ENCODE peak calls at places on chromosome 13, in six cellular contexts. N, T, Z, S, X and Q are unnamed samples.

GRCh38 chr13:42066542-42066941 is 18.1 kb downstream of the DGKH start:
- DNase-seq in S (no peak), X (no peak), T (no peak), Z (no peak), N (no peak), Q (no peak)

GRCh38 chr13:40878321-40878720 is 88.9 kb downstream of the SLC25A15 start:
- DNase-seq in N (peak; percentile 40), S (no peak), T (no peak), X (no peak), Z (no peak), Q (no peak)

GRCh38 chr13:67139551-67139950 is 90.6 kb downstream of the PCDH9 start:
- DNase-seq in X (no peak), S (no peak), Z (no peak), T (no peak), N (no peak), Q (no peak)

GRCh38 chr13:77565635-77566034 is 30.1 kb downstream of the SCEL start:
- DNase-seq in S (no peak), T (no peak), X (no peak), N (peak; percentile 16), Z (no peak), Q (peak; percentile 62)

GRCh38 chr13:20901668-20902437 is 693 bp downstream of the XPO4 start:
- DNase-seq in N (peak; percentile 49), Z (peak; percentile 56), X (no peak), S (peak; percentile 27), T (no peak), Q (peak; percentile 66)

GRCh38 chr13:51412431-51412830 is 40.4 kb downstream of the INTS6 start:
- DNase-seq in Z (no peak), S (no peak), N (no peak), T (no peak), X (no peak), Q (no peak)

GRCh38 chr13:45132384-45133064 is 12.2 kb downstream of the GTF2F2 start:
- DNase-seq in N (no peak), S (no peak), Z (no peak), X (no peak), T (no peak), Q (no peak)

GRCh38 chr13:80012281-80012680 is 328.6 kb downstream of the SPRY2 start:
- DNase-seq in N (no peak), X (no peak), T (no peak), S (no peak), Z (no peak), Q (peak; percentile 4)

GRCh38 chr13:113122571-113123225 is at the start of gene F10:
- DNase-seq in N (no peak), X (peak; percentile 70), S (peak; percentile 16), Z (peak; percentile 90), T (peak; percentile 75), Q (no peak)

GRCh38 chr13:110625771-110626321 is 10.5 kb downstream of the NAXD start:
- DNase-seq in T (no peak), N (no peak), S (no peak), X (no peak), Z (peak; percentile 82), Q (no peak)

DNA sequence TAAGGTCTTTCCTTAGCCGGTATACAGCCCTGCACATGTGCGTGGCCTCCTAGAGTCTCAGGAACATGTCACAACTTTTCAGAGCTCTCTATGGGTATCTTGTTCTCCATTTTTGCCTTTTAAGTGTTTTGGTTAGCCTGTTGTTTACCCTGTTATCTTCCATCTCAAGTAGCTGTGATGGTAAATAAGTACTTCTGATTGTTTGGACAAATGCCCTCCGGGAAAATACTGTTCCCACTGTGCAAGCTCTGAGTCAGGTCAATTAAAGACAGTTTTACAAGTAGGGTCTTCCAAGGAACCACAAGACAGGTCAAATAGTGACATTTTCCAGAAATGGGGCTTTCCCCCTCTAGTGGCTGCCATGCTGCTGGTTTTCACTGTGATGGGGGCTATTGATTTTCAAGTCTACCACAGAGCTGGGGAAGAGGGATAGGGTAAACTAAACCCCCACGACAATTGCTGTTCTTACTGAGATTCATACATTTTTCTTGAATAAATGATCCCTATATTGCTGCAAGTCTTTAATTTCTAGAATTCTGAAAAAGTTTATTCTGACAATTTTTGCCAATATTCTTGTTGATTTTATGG is 109.5 kb downstream of the TM9SF2 start:
- DNase-seq in X (no peak), S (no peak), N (no peak), Z (no peak), T (no peak), Q (no peak)
- TF ChIP-seq CTCF in X (no peak), S (no peak), N (no peak), Z (no peak), T (no peak), Q (no peak)

GRCh38 chr13:63048648-63049047 is 1633.0 kb upstream of the PCDH20 start:
- DNase-seq in X (no peak), N (no peak), T (no peak), Z (no peak), S (no peak), Q (peak; percentile 14)
- TF ChIP-seq CTCF in X (no peak), N (no peak), T (no peak), Z (no peak), S (no peak), Q (no peak)

DNA sequence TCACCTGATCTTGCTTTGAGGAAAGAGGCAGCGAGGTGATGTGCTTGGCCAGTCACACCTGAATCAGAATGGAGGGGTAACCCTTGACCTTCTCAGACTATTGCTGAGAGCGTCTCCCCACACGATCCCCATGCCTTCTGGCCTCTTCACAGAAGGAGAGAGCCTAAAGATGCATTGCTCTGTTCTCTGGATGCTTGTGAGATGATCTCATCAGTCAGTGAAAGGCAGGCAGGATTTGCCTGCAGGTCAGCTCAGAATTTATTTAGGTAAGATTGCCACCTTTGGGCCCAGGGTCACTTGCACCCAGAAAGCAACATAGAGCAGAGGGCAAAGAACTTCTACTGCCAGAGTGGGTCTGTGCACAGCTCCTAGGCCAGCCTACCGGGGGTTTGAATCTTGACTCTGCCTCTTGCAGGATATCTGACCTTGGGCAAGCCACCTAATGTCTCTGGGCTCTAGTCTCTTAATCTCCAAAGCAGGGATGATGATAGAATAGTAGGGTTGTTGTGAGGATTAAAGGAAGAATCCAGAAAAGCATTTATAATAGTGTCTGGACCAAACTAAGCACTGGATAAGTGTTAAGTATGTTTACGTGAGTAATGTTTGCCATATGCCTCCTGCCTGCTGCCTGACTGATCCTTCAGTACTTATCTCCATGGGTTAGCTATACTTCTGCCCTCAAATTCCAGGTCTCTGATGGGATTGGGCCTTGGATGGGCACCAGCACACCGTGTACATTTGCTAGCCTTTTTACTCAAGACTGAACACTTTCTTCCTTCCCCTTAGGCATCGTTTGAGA is 8.5 kb upstream of the FLT1 start:
- DNase-seq in Z (no peak), N (no peak), T (no peak), X (no peak), S (no peak), Q (no peak)
- TF ChIP-seq CTCF in Z (no peak), N (no peak), T (no peak), X (no peak), S (no peak), Q (no peak)

GRCh38 chr13:48643159-48643558 is 10.6 kb upstream of the CYSLTR2 start:
- DNase-seq in X (no peak), Z (no peak), N (no peak), S (no peak), T (no peak), Q (no peak)
- TF ChIP-seq CTCF in X (no peak), Z (no peak), N (no peak), S (no peak), T (no peak), Q (no peak)

GRCh38 chr13:75566658-75567057 is 17.1 kb downstream of the UCHL3 start:
- DNase-seq in X (no peak), Z (no peak), T (no peak), N (peak; percentile 35), S (no peak), Q (peak; percentile 35)
- TF ChIP-seq CTCF in X (no peak), Z (no peak), T (no peak), N (peak; percentile 25), S (peak; percentile 16), Q (no peak)

DNA sequence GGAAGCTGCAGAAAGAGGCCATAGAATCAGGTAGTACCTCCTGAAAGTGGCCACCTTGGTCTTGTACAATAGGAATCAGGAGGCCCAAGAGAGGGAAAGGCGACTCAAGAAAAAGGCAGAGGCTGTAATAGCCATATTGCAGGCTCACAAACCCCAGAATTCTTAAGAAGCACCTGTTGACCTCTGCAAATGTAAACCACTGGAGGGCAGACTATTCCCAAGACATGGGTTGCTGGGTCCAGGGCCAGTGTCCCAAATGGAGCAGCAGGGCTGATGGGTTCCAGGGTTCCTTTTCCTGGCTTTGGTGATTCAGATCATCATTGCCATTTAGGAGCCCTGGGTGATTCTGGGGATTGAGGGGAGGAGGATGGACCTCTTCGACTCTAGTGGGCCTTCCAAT is 167.6 kb downstream of the B3GLCT start:
- DNase-seq in Z (no peak), T (no peak), X (no peak), S (no peak), N (no peak), Q (no peak)
- TF ChIP-seq CTCF in Z (no peak), T (no peak), X (no peak), S (no peak), N (no peak), Q (no peak)

DNA sequence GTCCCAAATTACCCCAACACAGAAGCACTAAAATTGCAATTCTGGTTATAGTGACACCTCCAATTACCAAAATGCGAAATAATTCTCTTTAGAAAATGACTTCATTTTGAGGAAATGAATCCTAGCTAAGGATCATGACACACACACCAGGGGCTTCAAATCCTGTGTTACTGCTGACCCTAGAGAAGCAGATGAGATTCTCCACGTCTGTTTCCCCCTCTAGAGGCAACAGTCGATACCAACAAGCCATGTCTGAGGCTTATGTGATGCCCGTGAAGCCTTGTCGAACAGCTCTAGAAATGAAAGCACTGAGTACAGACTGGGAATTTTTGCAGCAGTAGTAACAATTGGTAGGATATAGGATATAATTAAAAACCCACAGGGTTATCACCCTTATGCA is 153.6 kb upstream of the TMTC4 start:
- DNase-seq in S (no peak), Z (no peak), N (no peak), X (no peak), T (no peak), Q (no peak)
- TF ChIP-seq CTCF in S (no peak), Z (no peak), N (no peak), X (no peak), T (no peak), Q (no peak)

GRCh38 chr13:89061821-89062220 is 1390.7 kb downstream of the SLITRK5 start:
- DNase-seq in X (no peak), N (no peak), Z (no peak), S (no peak), T (no peak), Q (no peak)

GRCh38 chr13:89066868-89067466 is 1395.8 kb downstream of the SLITRK5 start:
- DNase-seq in N (peak; percentile 19), S (no peak), T (no peak), X (no peak), Z (no peak), Q (peak; percentile 79)
- TF ChIP-seq CTCF in N (peak; percentile 72), S (no peak), T (peak; percentile 27), X (peak; percentile 14), Z (peak; percentile 11), Q (peak; percentile 60)